ENCODE peak calls at places on chromosomes 4 and X, in four cellular contexts. One of them, this sample, is unnamed.

GRCh38 chr4:89653012-89653411 is 183.9 kb downstream of the SNCA start:
- DNase-seq in K562: no peak
- DNase-seq in HL-60: no peak
- DNase-seq in GM12878: no peak
- DNase-seq in this sample: no peak

GRCh38 chr4:112327950-112328349 is 30.8 kb downstream of the ALPK1 start:
- DNase-seq in K562: no peak
- DNase-seq in HL-60: no peak
- DNase-seq in GM12878: peak; percentile 73
- DNase-seq in this sample: no peak

GRCh38 chr4:83387922-83388676 is 53.5 kb upstream of the HPSE start:
- DNase-seq in K562: no peak
- DNase-seq in HL-60: no peak
- DNase-seq in GM12878: no peak
- DNase-seq in this sample: no peak

GRCh38 chr4:97656034-97656720 is 487.1 kb downstream of the STPG2 start:
- DNase-seq in K562: no peak
- DNase-seq in HL-60: peak; percentile 2
- DNase-seq in GM12878: no peak
- DNase-seq in this sample: no peak

GRCh38 chr4:164193676-164194075 is 560.3 kb upstream of the SMIM31 start:
- DNase-seq in K562: no peak
- DNase-seq in HL-60: no peak
- DNase-seq in GM12878: no peak
- DNase-seq in this sample: no peak

GRCh38 chr4:70651864-70652506 is 14.3 kb downstream of the JCHAIN start:
- DNase-seq in K562: no peak
- DNase-seq in HL-60: no peak
- DNase-seq in GM12878: no peak
- DNase-seq in this sample: no peak

GRCh38 chr4:53914313-53915016 is 149.9 kb downstream of the CHIC2 start:
- DNase-seq in K562: no peak
- DNase-seq in HL-60: no peak
- DNase-seq in GM12878: no peak
- DNase-seq in this sample: no peak

GRCh38 chr4:100986360-100986868 is 360.9 kb downstream of the PPP3CA start:
- DNase-seq in K562: no peak
- DNase-seq in HL-60: no peak
- DNase-seq in GM12878: no peak
- DNase-seq in this sample: no peak

GRCh38 chr4:187840814-187841213 is 154.8 kb upstream of the ZFP42 start:
- DNase-seq in K562: no peak
- DNase-seq in HL-60: no peak
- DNase-seq in GM12878: no peak
- DNase-seq in this sample: no peak

GRCh38 chr4:153655928-153656327 is 28.2 kb upstream of the TLR2 start:
- DNase-seq in K562: no peak
- DNase-seq in HL-60: peak; percentile 47
- DNase-seq in GM12878: no peak
- DNase-seq in this sample: no peak

GRCh38 chr4:137226221-137226620 is 306.1 kb downstream of the PCDH18 start:
- DNase-seq in K562: no peak
- DNase-seq in HL-60: no peak
- DNase-seq in GM12878: no peak
- DNase-seq in this sample: no peak

GRCh38 chr4:36138221-36138620 is 106.1 kb downstream of the ARAP2 start:
- DNase-seq in K562: no peak
- DNase-seq in HL-60: no peak
- DNase-seq in GM12878: no peak
- DNase-seq in this sample: no peak

GRCh38 chr4:58551676-58552075 is 1441.5 kb upstream of the IGFBP7 start:
- DNase-seq in K562: no peak
- DNase-seq in HL-60: no peak
- DNase-seq in GM12878: no peak
- DNase-seq in this sample: no peak

GRCh38 chr4:48913346-48913745 is 6.8 kb upstream of the OCIAD2 start:
- DNase-seq in K562: no peak
- DNase-seq in HL-60: no peak
- DNase-seq in GM12878: no peak
- DNase-seq in this sample: no peak

GRCh38 chrX:57821703-57822375 is 88.4 kb downstream of the ZXDA start:
- DNase-seq in K562: peak; percentile 15
- DNase-seq in HL-60: peak; percentile 48
- DNase-seq in GM12878: peak; percentile 13
- DNase-seq in this sample: no peak

GRCh38 chr4:39514888-39515401 is 12.3 kb downstream of the UGDH start:
- DNase-seq in K562: no peak
- DNase-seq in HL-60: no peak
- DNase-seq in GM12878: no peak
- DNase-seq in this sample: no peak
- TF ChIP-seq SPI1 in K562: no peak
- TF ChIP-seq SPI1 in HL-60: no peak
- TF ChIP-seq SPI1 in GM12878: no peak
- TF ChIP-seq SPI1 in this sample: no peak

GRCh38 chr4:6409381-6409780 is 63.0 kb downstream of the PPP2R2C start:
- DNase-seq in K562: no peak
- DNase-seq in HL-60: no peak
- DNase-seq in GM12878: no peak
- DNase-seq in this sample: no peak

GRCh38 chr4:6410664-6411063 is 61.8 kb downstream of the PPP2R2C start:
- DNase-seq in K562: no peak
- DNase-seq in HL-60: no peak
- DNase-seq in GM12878: no peak
- DNase-seq in this sample: no peak

GRCh38 chr4:6405417-6405747 is 67.0 kb downstream of the PPP2R2C start:
- DNase-seq in K562: no peak
- DNase-seq in HL-60: no peak
- DNase-seq in GM12878: no peak
- DNase-seq in this sample: no peak

GRCh38 chr4:6410078-6410477 is 62.3 kb downstream of the PPP2R2C start:
- DNase-seq in K562: no peak
- DNase-seq in HL-60: no peak
- DNase-seq in GM12878: no peak
- DNase-seq in this sample: no peak

DNA sequence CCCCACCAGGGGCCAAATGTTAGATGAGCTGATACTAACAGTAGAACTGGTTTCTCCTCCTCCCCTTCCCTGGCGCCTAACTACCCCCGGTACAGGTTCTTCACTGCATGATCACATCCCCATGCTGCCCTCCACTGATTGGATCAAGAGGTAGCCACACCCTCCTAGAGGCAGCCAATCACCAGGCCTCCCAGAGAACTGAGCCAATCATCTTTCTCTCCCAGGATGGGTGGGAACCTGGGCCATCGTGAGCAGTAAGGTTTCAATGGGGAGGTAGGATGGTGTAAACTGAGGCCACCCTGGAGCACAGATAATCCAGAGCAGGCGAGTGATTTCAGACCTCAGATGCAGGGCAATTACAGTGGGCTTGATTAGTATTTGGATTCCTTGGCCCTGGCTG is 64.2 kb downstream of the PPP2R2C start:
- DNase-seq in K562: peak; percentile 83
- DNase-seq in HL-60: no peak
- DNase-seq in GM12878: no peak
- DNase-seq in this sample: no peak
- TF ChIP-seq SPI1 in K562: no peak
- TF ChIP-seq SPI1 in HL-60: no peak
- TF ChIP-seq SPI1 in GM12878: no peak
- TF ChIP-seq SPI1 in this sample: no peak

GRCh38 chrX:40688976-40689375 is 41.6 kb upstream of the CXorf38 start:
- DNase-seq in K562: no peak
- DNase-seq in HL-60: no peak
- DNase-seq in GM12878: no peak
- DNase-seq in this sample: no peak

GRCh38 chrX:40700640-40701342 is 34.6 kb downstream of the MED14 start:
- DNase-seq in K562: no peak
- DNase-seq in HL-60: no peak
- DNase-seq in GM12878: no peak
- DNase-seq in this sample: no peak

GRCh38 chrX:40698851-40699250 is 36.5 kb downstream of the MED14 start:
- DNase-seq in K562: no peak
- DNase-seq in HL-60: no peak
- DNase-seq in GM12878: no peak
- DNase-seq in this sample: no peak

GRCh38 chrX:40694833-40695232 is 40.5 kb downstream of the MED14 start:
- DNase-seq in K562: no peak
- DNase-seq in HL-60: no peak
- DNase-seq in GM12878: no peak
- DNase-seq in this sample: no peak
- TF ChIP-seq SPI1 in K562: no peak
- TF ChIP-seq SPI1 in HL-60: no peak
- TF ChIP-seq SPI1 in GM12878: no peak
- TF ChIP-seq SPI1 in this sample: no peak

GRCh38 chr4:2338754-2339457 is 77.0 kb upstream of the MXD4 start:
- DNase-seq in K562: no peak
- DNase-seq in HL-60: no peak
- DNase-seq in GM12878: no peak
- DNase-seq in this sample: no peak
- TF ChIP-seq SPI1 in K562: no peak
- TF ChIP-seq SPI1 in HL-60: no peak
- TF ChIP-seq SPI1 in GM12878: no peak
- TF ChIP-seq SPI1 in this sample: no peak

GRCh38 chrX:116409224-116409623 is 27.2 kb upstream of the SLC6A14 start:
- DNase-seq in K562: no peak
- DNase-seq in HL-60: no peak
- DNase-seq in GM12878: no peak
- DNase-seq in this sample: no peak
- TF ChIP-seq SPI1 in K562: no peak
- TF ChIP-seq SPI1 in HL-60: no peak
- TF ChIP-seq SPI1 in GM12878: no peak
- TF ChIP-seq SPI1 in this sample: no peak

GRCh38 chr4:129095811-129096454 is at the start of gene C4orf33:
- DNase-seq in K562: peak; percentile 68
- DNase-seq in HL-60: peak; percentile 82
- DNase-seq in GM12878: peak; percentile 68
- DNase-seq in this sample: peak; percentile 43
- TF ChIP-seq SPI1 in K562: peak; percentile 99
- TF ChIP-seq SPI1 in HL-60: peak; percentile 98
- TF ChIP-seq SPI1 in GM12878: peak; percentile 95
- TF ChIP-seq SPI1 in this sample: peak; percentile 94

DNA sequence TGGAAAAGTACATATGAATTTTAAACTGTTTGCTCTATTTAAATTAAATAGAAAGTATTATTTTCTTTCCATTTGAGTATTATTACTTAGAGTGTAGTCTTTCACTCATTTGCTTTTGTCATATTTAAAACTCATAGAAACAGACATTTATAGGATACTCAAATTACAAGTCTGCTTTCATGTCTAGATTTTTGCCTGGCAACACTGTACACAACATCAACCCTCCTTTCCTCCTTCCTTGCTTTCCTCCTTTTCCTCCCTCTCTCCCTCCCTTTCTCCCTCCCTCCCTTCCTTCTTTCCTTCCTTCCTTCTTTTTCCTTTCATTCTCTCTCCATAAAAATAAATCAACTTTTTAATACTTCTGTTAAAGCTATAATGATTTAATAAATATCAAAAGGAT is 2361.2 kb downstream of the ARAP2 start:
- DNase-seq in K562: no peak
- DNase-seq in HL-60: no peak
- DNase-seq in GM12878: no peak
- DNase-seq in this sample: no peak
- TF ChIP-seq SPI1 in K562: no peak
- TF ChIP-seq SPI1 in HL-60: no peak
- TF ChIP-seq SPI1 in GM12878: no peak
- TF ChIP-seq SPI1 in this sample: no peak